ENCODE peak calls at places on chromosome X, in seven cellular contexts. Z, J, M, I, S, K and L are unnamed samples.
A peak's percentile ranks its signal among the peaks of the same experiment; 100 is the strongest.

GRCh38 chrX:68894513-68895338 is 65.9 kb downstream of the EFNB1 start:
- DNase-seq in K (peak; percentile 12), Z (peak; percentile 77), S (no peak), J (peak; percentile 70), I (peak; percentile 64), M (peak; percentile 88), L (peak; percentile 47)

GRCh38 chrX:103254921-103255455 is at the start of gene TCEAL8:
- DNase-seq in K (peak; percentile 78), M (peak; percentile 77), I (peak; percentile 79), Z (peak; percentile 84), J (peak; percentile 91), S (peak; percentile 72), L (peak; percentile 73)

GRCh38 chrX:300334-300733 is 18.3 kb downstream of the GTPBP6 start:
- DNase-seq in M (no peak), J (no peak), I (no peak), Z (no peak), K (no peak), S (no peak), L (no peak)

GRCh38 chrX:53237056-53237455 is 12.0 kb upstream of the KDM5C start:
- DNase-seq in M (no peak), Z (no peak), S (no peak), I (no peak), J (no peak), K (no peak), L (no peak)

GRCh38 chrX:131792789-131793462 is 230.2 kb upstream of the STK26 start:
- DNase-seq in Z (no peak), I (peak; percentile 89), K (no peak), J (peak; percentile 96), S (peak; percentile 95), M (no peak), L (peak; percentile 72)

GRCh38 chrX:10072786-10073568 is 83.8 kb upstream of the CLCN4 start:
- DNase-seq in S (no peak), M (no peak), Z (no peak), J (no peak), I (no peak), K (no peak), L (no peak)

GRCh38 chrX:123860506-123860840 is 620 bp downstream of the XIAP start:
- DNase-seq in J (peak; percentile 65), M (peak; percentile 63), K (no peak), Z (no peak), I (peak; percentile 38), S (no peak), L (no peak)

GRCh38 chrX:130771230-130771629 is 131.8 kb downstream of the ENOX2 start:
- DNase-seq in K (no peak), I (no peak), M (no peak), S (no peak), Z (no peak), J (no peak), L (no peak)

GRCh38 chrX:115297189-115297588 is 7.7 kb downstream of the LUZP4 start:
- DNase-seq in K (no peak), J (no peak), M (no peak), I (no peak), Z (no peak), S (no peak), L (no peak)

GRCh38 chrX:70262952-70263567 is 3.1 kb upstream of the P2RY4 start:
- DNase-seq in S (peak; percentile 56), Z (no peak), M (peak; percentile 9), J (peak; percentile 64), K (peak; percentile 49), I (no peak), L (peak; percentile 61)

GRCh38 chrX:147376601-147377387 is 534.9 kb upstream of the FMR1 start:
- DNase-seq in Z (no peak), J (no peak), K (no peak), S (no peak), I (no peak), M (no peak), L (no peak)

GRCh38 chrX:145919400-145919799 is 101.8 kb downstream of the SLITRK2 start:
- DNase-seq in S (no peak), M (no peak), Z (no peak), K (no peak), J (no peak), I (no peak), L (no peak)

GRCh38 chrX:95762716-95763115 is 921.9 kb upstream of the DIAPH2 start:
- DNase-seq in Z (no peak), J (no peak), S (peak; percentile 4), I (no peak), M (no peak), K (no peak), L (no peak)

GRCh38 chrX:68903111-68903510 is 74.3 kb downstream of the EFNB1 start:
- DNase-seq in J (no peak), S (no peak), M (no peak), K (no peak), I (no peak), Z (no peak), L (no peak)

GRCh38 chrX:8005678-8006347 is 78.6 kb upstream of the PNPLA4 start:
- DNase-seq in S (no peak), I (no peak), J (no peak), M (no peak), Z (no peak), K (no peak), L (no peak)

GRCh38 chrX:18210470-18210869 is 10.2 kb downstream of the BEND2 start:
- DNase-seq in S (peak; percentile 34), K (no peak), M (no peak), J (no peak), Z (no peak), I (no peak), L (no peak)

GRCh38 chrX:130715299-130715698 is 187.7 kb downstream of the ENOX2 start:
- DNase-seq in M (no peak), S (no peak), K (no peak), I (no peak), J (no peak), Z (no peak), L (no peak)

GRCh38 chrX:139967300-139967699 is 2.0 kb upstream of the CXorf66 start:
- DNase-seq in S (peak; percentile 32), M (no peak), I (no peak), K (peak; percentile 21), Z (no peak), J (no peak), L (no peak)

GRCh38 chrX:110163488-110163887 is 154.4 kb downstream of the AMMECR1 start:
- DNase-seq in M (peak; percentile 29), K (no peak), Z (no peak), J (no peak), I (no peak), S (no peak), L (no peak)

GRCh38 chrX:132165651-132166050 is 37.8 kb upstream of the FRMD7 start:
- DNase-seq in K (no peak), M (no peak), I (no peak), Z (no peak), J (no peak), S (no peak), L (no peak)

GRCh38 chrX:46961574-46962279 is 49.5 kb downstream of the JADE3 start:
- DNase-seq in J (peak; percentile 56), I (no peak), K (no peak), M (no peak), S (no peak), Z (no peak), L (no peak)

GRCh38 chrX:118756111-118756510 is 28.7 kb downstream of the IL13RA1 start:
- DNase-seq in I (no peak), J (no peak), K (no peak), M (no peak), Z (no peak), S (no peak), L (no peak)

DNA sequence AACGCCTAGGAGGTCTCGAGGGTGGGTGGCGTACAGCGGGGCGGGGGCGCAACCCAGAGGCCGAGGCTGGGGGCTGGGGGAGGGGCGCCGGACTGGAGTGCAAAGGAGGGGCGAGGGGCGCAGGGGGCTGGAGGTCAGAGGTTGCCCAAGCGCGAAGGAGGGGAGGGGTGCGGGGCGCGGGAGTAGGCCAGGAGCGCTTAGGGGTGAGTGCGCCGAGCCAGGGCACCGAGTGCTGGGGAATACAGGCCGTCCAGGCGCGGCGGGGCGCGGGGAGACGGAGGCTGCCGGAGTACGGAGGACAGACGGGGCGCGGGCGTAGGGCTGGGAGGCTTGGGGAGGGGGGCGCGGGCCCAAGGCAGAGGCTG is 318 bp downstream of the GYG2 start:
- DNase-seq in Z (no peak), S (no peak), I (no peak), J (no peak), M (no peak), K (peak; percentile 29), L (no peak)
- H3K4me3 ChIP-seq in Z (peak overlapping the region; percentile 35), S (peak overlapping the region; percentile 69), I (peak overlapping the region; percentile 66), J (no peak overlapping the region), M (no peak overlapping the region), K (peak overlapping the region; percentile 34), L (peak overlapping the region; percentile 52)

DNA sequence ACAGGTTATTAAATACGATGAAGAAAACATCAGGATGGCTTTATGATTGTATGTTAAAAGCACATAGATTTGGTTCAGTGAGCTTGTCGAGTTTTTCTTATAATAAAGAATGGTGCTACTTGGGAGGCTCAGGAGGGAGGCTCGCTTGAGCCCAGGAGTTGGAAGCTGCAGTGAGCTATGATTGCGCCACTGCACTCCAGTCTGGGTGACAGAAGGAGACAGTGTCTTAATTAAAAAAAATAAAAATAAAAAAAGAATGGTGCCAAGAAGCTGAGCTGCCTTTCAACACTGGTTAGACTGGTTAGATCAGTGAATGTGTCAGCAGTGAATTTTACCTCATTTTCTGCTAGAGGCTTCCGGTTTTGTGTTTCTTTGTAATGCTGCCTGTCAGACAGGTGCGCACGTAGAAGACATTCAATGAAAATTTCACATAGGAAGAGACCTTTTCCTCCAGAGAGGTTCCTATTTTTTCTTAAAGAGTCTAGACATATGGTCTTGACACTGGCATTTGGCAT is 15.1 kb upstream of the ARSF start:
- DNase-seq in K (no peak), I (no peak), J (no peak), S (no peak), M (no peak), Z (no peak), L (no peak)
- H3K27ac ChIP-seq in K (no peak overlapping the region), I (peak overlapping the region; percentile 7), J (no peak overlapping the region), S (no peak overlapping the region), M (no peak overlapping the region), Z (no peak overlapping the region), L (no peak overlapping the region)

GRCh38 chrX:6852869-6853268 is 294.6 kb upstream of the STS start:
- DNase-seq in M (no peak), K (no peak), Z (no peak), J (no peak), S (no peak), I (no peak), L (no peak)
- TF ChIP-seq POLR2A in M (no peak), K (no peak), Z (no peak), J (no peak), S (no peak), I (no peak), L (no peak)

GRCh38 chrX:38224160-38224559 is 3.5 kb upstream of the SRPX start:
- DNase-seq in Z (no peak), M (no peak), J (no peak), I (no peak), S (no peak), K (no peak), L (no peak)

GRCh38 chrX:38221391-38221929 is 789 bp upstream of the SRPX start:
- DNase-seq in Z (no peak), K (no peak), M (no peak), S (no peak), J (no peak), I (no peak), L (no peak)

GRCh38 chrX:38216642-38217041 is 4.0 kb downstream of the SRPX start:
- DNase-seq in I (no peak), S (no peak), J (no peak), Z (no peak), K (no peak), M (no peak), L (no peak)

GRCh38 chrX:38220936-38221386 is 290 bp upstream of the SRPX start:
- DNase-seq in S (no peak), M (peak; percentile 35), J (no peak), I (no peak), K (no peak), Z (no peak), L (no peak)

GRCh38 chrX:38220024-38220935 is at the start of gene SRPX:
- DNase-seq in Z (peak; percentile 61), J (no peak), K (peak; percentile 13), S (peak; percentile 52), I (peak; percentile 29), M (peak; percentile 58), L (peak; percentile 53)
- H3K4me3 ChIP-seq in Z (peak within 1 kb of the TSS; percentile 62), J (peak within 1 kb of the TSS; percentile 20), K (no peak within 1 kb of the TSS), S (peak within 1 kb of the TSS; percentile 45), I (peak within 1 kb of the TSS; percentile 56), M (peak within 1 kb of the TSS; percentile 28), L (peak within 1 kb of the TSS; percentile 33)